ENCODE peak calls at places on chromosome 4, in nine cellular contexts. G is transverse colon, K is breast epithelium, B is Peyer's patch, X is IMR-90, U is H54, O is A549, S is stomach, W is heart left ventricle. C is an unnamed sample.

GRCh38 chr4:36687681-36688080 is 406.3 kb downstream of the DTHD1 start:
- DNase-seq in G (no peak), K (no peak), B (no peak), X (no peak), U (no peak), O (no peak), S (no peak), W (no peak), C (no peak)

GRCh38 chr4:115851918-115852766 is 738.7 kb upstream of the NDST4 start:
- DNase-seq in G (peak), K (no peak), B (peak), X (no peak), U (peak), O (no peak), S (peak), W (no peak), C (no peak)

GRCh38 chr4:168877779-168878491 is 132.1 kb downstream of the CBR4 start:
- DNase-seq in G (no peak), K (no peak), B (no peak), X (no peak), U (no peak), O (no peak), S (no peak), W (peak), C (no peak)

GRCh38 chr4:15495621-15496020 is 25.9 kb downstream of the CC2D2A start:
- DNase-seq in G (no peak), K (no peak), B (no peak), X (no peak), U (no peak), O (no peak), S (no peak), W (no peak), C (no peak)

GRCh38 chr4:110533940-110534339 is 58.0 kb downstream of the ENPEP start:
- DNase-seq in G (no peak), K (no peak), B (no peak), X (peak), U (peak), O (peak), S (no peak), W (no peak), C (no peak)

GRCh38 chr4:83910693-83911092 is 374.8 kb downstream of the GPAT3 start:
- DNase-seq in G (no peak), K (no peak), B (no peak), X (no peak), U (no peak), O (no peak), S (no peak), W (no peak), C (no peak)

GRCh38 chr4:169612869-169613859 is 781 bp upstream of the NEK1 start:
- DNase-seq in G (peak), K (peak), B (peak), X (peak), U (peak), O (peak), S (peak), W (peak), C (no peak)

GRCh38 chr4:74790652-74791051 is 3.7 kb downstream of the BTC start:
- DNase-seq in G (no peak), K (no peak), B (no peak), X (no peak), U (no peak), O (no peak), S (no peak), W (no peak), C (no peak)

GRCh38 chr4:168139336-168139735 is 47.0 kb downstream of the ANXA10 start:
- DNase-seq in G (no peak), K (no peak), B (no peak), X (peak), U (no peak), O (no peak), S (no peak), W (no peak), C (no peak)

GRCh38 chr4:31089815-31090214 is 369.6 kb downstream of the PCDH7 start:
- DNase-seq in G (no peak), K (no peak), B (no peak), X (peak), U (no peak), O (no peak), S (peak), W (peak), C (no peak)

GRCh38 chr4:52904421-52904820 is 42.3 kb downstream of the RASL11B start:
- DNase-seq in G (no peak), K (no peak), B (no peak), X (peak), U (no peak), O (no peak), S (no peak), W (no peak), C (no peak)

GRCh38 chr4:24910504-24910903 is 2.3 kb downstream of the CCDC149 start:
- DNase-seq in G (no peak), K (no peak), B (no peak), X (peak), U (no peak), O (no peak), S (no peak), W (no peak), C (no peak)

GRCh38 chr4:146643812-146644401 is 5.2 kb downstream of the POU4F2 start:
- DNase-seq in G (no peak), K (no peak), B (no peak), X (peak), U (peak), O (no peak), S (no peak), W (no peak), C (no peak)

GRCh38 chr4:177410566-177410965 is 31.7 kb downstream of the AGA start:
- DNase-seq in G (no peak), K (no peak), B (no peak), X (no peak), U (no peak), O (no peak), S (no peak), W (no peak), C (no peak)

GRCh38 chr4:80128941-80129340 is 55.9 kb upstream of the ANTXR2 start:
- DNase-seq in G (no peak), K (no peak), B (no peak), X (no peak), U (no peak), O (no peak), S (no peak), W (no peak), C (no peak)

GRCh38 chr4:152680988-152681731 is 1.4 kb upstream of the TMEM154 start:
- DNase-seq in G (no peak), K (no peak), B (no peak), X (peak), U (no peak), O (peak), S (no peak), W (no peak), C (no peak)

GRCh38 chr4:152676052-152676854 is 3.5 kb downstream of the TMEM154 start:
- DNase-seq in G (no peak), K (no peak), B (no peak), X (no peak), U (no peak), O (no peak), S (no peak), W (no peak), C (no peak)

GRCh38 chr4:152678841-152679240 is 956 bp downstream of the TMEM154 start:
- DNase-seq in G (no peak), K (no peak), B (no peak), X (no peak), U (no peak), O (no peak), S (no peak), W (no peak), C (no peak)

GRCh38 chr4:152682143-152682542 is 2.3 kb upstream of the TMEM154 start:
- DNase-seq in G (no peak), K (no peak), B (no peak), X (no peak), U (no peak), O (no peak), S (no peak), W (no peak), C (no peak)

DNA sequence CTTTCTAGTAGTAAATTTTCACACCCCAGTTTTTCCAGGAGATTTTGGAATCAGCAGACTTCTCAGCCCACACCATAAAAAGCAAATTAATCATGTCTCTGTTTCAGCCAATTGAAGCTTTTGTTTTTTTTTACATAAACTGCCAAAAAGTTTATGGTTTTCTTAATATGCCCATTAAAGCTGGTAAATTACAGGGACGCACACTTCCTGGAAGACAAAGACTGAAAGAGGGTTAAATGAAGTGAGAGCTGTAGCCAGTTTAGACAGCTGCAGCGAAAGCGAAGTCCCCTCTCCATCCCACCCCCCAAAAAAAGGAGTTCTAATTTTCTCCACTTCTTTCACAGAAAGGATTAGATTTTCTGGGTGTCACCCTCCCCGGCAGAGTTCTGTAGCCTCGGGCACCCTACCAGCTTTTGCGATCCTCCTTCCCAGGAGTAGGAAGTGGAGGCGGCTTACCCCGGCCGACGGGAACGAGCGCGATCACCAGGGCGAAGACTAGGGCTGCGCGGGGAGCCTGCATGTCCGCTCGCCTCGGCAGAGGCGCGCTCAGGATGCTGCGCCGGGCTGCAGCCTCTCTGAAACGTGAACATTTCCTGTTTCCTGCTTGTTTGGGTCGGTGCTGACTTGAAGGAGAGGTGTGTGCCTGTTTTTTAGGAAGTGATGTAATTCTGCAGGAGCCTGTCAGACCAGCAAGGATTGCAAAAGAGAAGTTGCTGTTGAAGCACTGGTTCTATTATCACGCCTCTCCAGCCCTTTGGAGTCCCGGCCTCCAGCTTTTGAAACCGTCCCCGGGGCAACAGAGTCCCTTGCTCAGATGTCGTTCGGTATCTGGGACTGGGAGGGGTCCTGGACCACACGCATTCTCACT is at the start of gene TMEM154:
- DNase-seq in G (peak), K (peak), B (peak), X (peak), U (peak), O (no peak), S (peak), W (peak), C (peak)
- TF ChIP-seq POLR2A in G (peak), K (no peak), B (peak), X (no peak), U (peak), O (no peak), S (no peak), W (peak), C (peak)

DNA sequence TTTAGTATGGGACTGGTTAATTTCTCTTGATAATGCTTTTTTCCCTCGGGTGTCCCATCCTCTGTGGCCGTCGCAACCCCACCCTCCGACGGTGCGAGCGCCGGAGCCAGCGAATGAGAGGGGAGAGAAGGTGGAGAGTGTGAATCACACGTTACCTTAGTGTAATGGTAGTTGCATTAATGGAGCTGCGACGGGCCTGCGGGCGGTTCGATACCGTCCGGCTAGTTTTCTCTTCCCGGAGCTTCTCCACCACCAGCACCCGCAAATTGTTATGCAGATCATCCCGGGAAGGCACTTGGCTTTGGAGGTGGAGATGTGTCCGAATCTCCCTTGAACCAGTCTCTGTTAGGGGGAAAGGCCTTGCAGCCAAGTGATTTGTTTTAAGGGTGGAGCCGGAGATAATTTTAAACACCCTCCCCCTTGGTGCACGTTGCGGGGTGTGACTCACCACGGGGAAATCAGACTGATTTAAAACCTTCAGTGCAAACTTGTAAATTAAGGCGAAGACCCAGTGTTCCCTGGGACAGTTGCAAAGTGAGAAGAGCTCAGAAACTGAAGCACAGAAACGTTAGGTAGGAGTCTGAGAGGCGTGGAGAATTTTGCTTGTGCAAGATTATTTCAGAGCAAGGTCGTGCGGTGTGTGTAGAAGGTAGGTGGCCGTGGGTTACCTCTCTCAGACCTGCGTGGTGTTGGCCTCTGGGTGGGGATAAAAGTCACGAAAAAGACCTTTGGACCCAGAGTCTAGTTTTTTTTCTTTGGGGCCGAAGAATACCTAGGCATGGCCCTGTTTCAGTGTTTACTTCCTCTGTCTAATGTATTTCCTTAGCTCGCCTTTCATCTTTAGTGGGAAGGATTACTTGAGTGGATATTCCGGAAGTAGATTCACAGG is 1.3 kb downstream of the AFF1 start:
- DNase-seq in G (peak), K (no peak), B (peak), X (peak), U (peak), O (peak), S (peak), W (peak), C (no peak)
- TF ChIP-seq POLR2A in G (peak), K (peak), B (no peak), X (no peak), U (peak), O (peak), S (no peak), W (peak), C (no peak)

DNA sequence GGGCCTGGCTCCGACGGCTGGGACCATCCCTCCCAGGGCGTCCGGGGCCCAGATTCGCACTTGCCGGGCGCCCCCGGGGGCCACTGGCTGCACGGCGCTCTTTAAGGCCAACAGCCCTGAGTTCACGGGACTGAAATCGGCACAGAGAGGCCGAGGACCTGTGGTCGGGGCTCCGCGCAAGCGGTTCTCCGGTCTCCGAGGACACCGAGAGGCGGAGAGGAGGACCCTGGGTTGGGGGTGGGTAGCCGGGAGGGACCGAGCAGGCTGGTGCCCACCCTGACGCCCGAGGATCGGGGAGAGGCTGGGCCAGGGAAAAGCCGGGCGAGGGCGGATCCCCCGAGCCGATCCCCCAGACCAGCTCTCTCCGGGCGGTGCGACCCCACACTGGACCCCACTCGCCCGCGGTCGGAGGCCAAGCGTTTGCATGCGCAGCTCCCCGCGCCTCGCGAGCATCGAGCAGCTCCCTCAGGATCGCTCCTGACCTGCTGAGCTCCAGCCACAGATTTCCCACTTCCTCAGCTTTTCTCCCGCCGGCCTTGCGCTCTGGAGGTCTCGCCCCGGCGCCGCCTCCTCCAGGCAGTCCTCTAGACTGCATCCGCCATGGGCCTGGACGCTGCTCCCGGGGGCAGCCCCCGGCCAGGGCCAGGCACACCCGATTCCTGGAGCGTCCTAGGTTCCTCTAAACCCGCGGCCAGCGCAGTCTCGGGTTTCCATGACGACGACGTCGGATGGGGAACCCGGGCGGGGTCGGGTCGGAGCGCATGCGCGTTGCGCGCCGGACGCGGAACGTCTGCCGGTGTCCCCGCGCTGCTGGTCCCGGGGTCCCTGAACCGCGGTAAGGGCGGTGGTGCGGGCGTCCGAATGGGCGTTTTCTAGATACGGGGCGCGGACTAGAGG is 17.6 kb upstream of the NAT8L start:
- DNase-seq in G (peak), K (no peak), B (peak), X (peak), U (peak), O (peak), S (peak), W (peak), C (peak)
- TF ChIP-seq POLR2A in G (no peak), K (no peak), B (no peak), X (no peak), U (peak), O (peak), S (no peak), W (peak), C (no peak)

GRCh38 chr4:107999932-108000539 is 10.3 kb downstream of the HADH start:
- DNase-seq in G (no peak), K (no peak), B (no peak), X (no peak), U (no peak), O (no peak), S (no peak), W (no peak), C (no peak)

GRCh38 chr4:107994894-107995293 is 5.2 kb downstream of the HADH start:
- DNase-seq in G (no peak), K (no peak), B (no peak), X (no peak), U (no peak), O (no peak), S (no peak), W (no peak), C (no peak)

GRCh38 chr4:107993969-107994368 is 4.3 kb downstream of the HADH start:
- DNase-seq in G (no peak), K (no peak), B (no peak), X (no peak), U (no peak), O (no peak), S (no peak), W (no peak), C (no peak)

GRCh38 chr4:107997794-107998193 is 8.1 kb downstream of the HADH start:
- DNase-seq in G (no peak), K (no peak), B (no peak), X (no peak), U (no peak), O (no peak), S (no peak), W (no peak), C (no peak)

GRCh38 chr4:107997001-107997788 is 7.5 kb downstream of the HADH start:
- DNase-seq in G (no peak), K (no peak), B (no peak), X (peak), U (no peak), O (no peak), S (no peak), W (peak), C (no peak)
- TF ChIP-seq POLR2A in G (no peak), K (no peak), B (no peak), X (no peak), U (no peak), O (no peak), S (no peak), W (peak), C (no peak)

GRCh38 chr4:5708171-5708828 is at the start of gene EVC2:
- DNase-seq in G (peak), K (peak), B (peak), X (peak), U (no peak), O (peak), S (peak), W (peak), C (no peak)
- TF ChIP-seq POLR2A in G (no peak), K (no peak), B (no peak), X (peak), U (no peak), O (peak), S (no peak), W (peak), C (peak)

C was measured in esophagus squamous epithelium.